ENCODE peak calls at places on chromosomes 3 and 15, in nine cellular contexts. One of them, this sample, is unnamed.

GRCh38 chr15:85764649-85765277 is 30.0 kb downstream of the KLHL25 start:
- DNase-seq in brain microvascular endothelial cell: no peak
- DNase-seq in hepatocyte: no peak
- DNase-seq in GM12865: no peak
- DNase-seq in cardiac fibroblast: peak; percentile 46
- DNase-seq in lung: no peak
- DNase-seq in heart left ventricle: no peak
- DNase-seq in endothelial cell of umbilical vein: no peak
- DNase-seq in transverse colon: no peak
- DNase-seq in this sample: no peak

GRCh38 chr3:9398715-9399708 is 1.6 kb downstream of the SETD5 start:
- DNase-seq in brain microvascular endothelial cell: peak; percentile 56
- DNase-seq in hepatocyte: peak; percentile 60
- DNase-seq in GM12865: peak; percentile 58
- DNase-seq in cardiac fibroblast: peak; percentile 59
- DNase-seq in lung: no peak
- DNase-seq in heart left ventricle: no peak
- DNase-seq in endothelial cell of umbilical vein: peak; percentile 65
- DNase-seq in transverse colon: no peak
- DNase-seq in this sample: no peak

GRCh38 chr3:71926242-71926560 is 141.3 kb upstream of the PROK2 start:
- DNase-seq in brain microvascular endothelial cell: no peak
- DNase-seq in hepatocyte: peak; percentile 77
- DNase-seq in GM12865: peak; percentile 69
- DNase-seq in cardiac fibroblast: peak; percentile 17
- DNase-seq in lung: peak; percentile 33
- DNase-seq in heart left ventricle: no peak
- DNase-seq in endothelial cell of umbilical vein: no peak
- DNase-seq in transverse colon: peak; percentile 50
- DNase-seq in this sample: no peak

GRCh38 chr3:59980576-59980975 is 930.8 kb upstream of the CFAP20DC start:
- DNase-seq in brain microvascular endothelial cell: no peak
- DNase-seq in hepatocyte: no peak
- DNase-seq in GM12865: no peak
- DNase-seq in cardiac fibroblast: no peak
- DNase-seq in lung: no peak
- DNase-seq in heart left ventricle: no peak
- DNase-seq in endothelial cell of umbilical vein: no peak
- DNase-seq in transverse colon: no peak
- DNase-seq in this sample: no peak

GRCh38 chr3:126263539-126263938 is 83.2 kb upstream of the ALDH1L1 start:
- DNase-seq in brain microvascular endothelial cell: no peak
- DNase-seq in hepatocyte: no peak
- DNase-seq in GM12865: no peak
- DNase-seq in cardiac fibroblast: no peak
- DNase-seq in lung: no peak
- DNase-seq in heart left ventricle: no peak
- DNase-seq in endothelial cell of umbilical vein: no peak
- DNase-seq in transverse colon: no peak
- DNase-seq in this sample: no peak

GRCh38 chr3:46924921-46925584 is 47.5 kb downstream of the PTH1R start:
- DNase-seq in brain microvascular endothelial cell: no peak
- DNase-seq in hepatocyte: no peak
- DNase-seq in GM12865: no peak
- DNase-seq in cardiac fibroblast: no peak
- DNase-seq in lung: no peak
- DNase-seq in heart left ventricle: no peak
- DNase-seq in endothelial cell of umbilical vein: no peak
- DNase-seq in transverse colon: peak; percentile 7
- DNase-seq in this sample: no peak

GRCh38 chr15:36658905-36659304 is 79.5 kb downstream of the CDIN1 start:
- DNase-seq in brain microvascular endothelial cell: no peak
- DNase-seq in hepatocyte: no peak
- DNase-seq in GM12865: no peak
- DNase-seq in cardiac fibroblast: no peak
- DNase-seq in lung: no peak
- DNase-seq in heart left ventricle: no peak
- DNase-seq in endothelial cell of umbilical vein: no peak
- DNase-seq in transverse colon: no peak
- DNase-seq in this sample: no peak

GRCh38 chr3:183212096-183212495 is 41.0 kb upstream of the B3GNT5 start:
- DNase-seq in brain microvascular endothelial cell: no peak
- DNase-seq in hepatocyte: no peak
- DNase-seq in GM12865: no peak
- DNase-seq in cardiac fibroblast: no peak
- DNase-seq in lung: no peak
- DNase-seq in heart left ventricle: no peak
- DNase-seq in endothelial cell of umbilical vein: no peak
- DNase-seq in transverse colon: no peak
- DNase-seq in this sample: no peak

GRCh38 chr3:112640333-112640863 is 545 bp downstream of the CCDC80 start:
- DNase-seq in brain microvascular endothelial cell: peak; percentile 77
- DNase-seq in hepatocyte: peak; percentile 54
- DNase-seq in GM12865: no peak
- DNase-seq in cardiac fibroblast: peak; percentile 77
- DNase-seq in lung: no peak
- DNase-seq in heart left ventricle: no peak
- DNase-seq in endothelial cell of umbilical vein: peak; percentile 73
- DNase-seq in transverse colon: no peak
- DNase-seq in this sample: peak; percentile 60

GRCh38 chr3:127954642-127955041 is 39.6 kb downstream of the KBTBD12 start:
- DNase-seq in brain microvascular endothelial cell: no peak
- DNase-seq in hepatocyte: no peak
- DNase-seq in GM12865: no peak
- DNase-seq in cardiac fibroblast: no peak
- DNase-seq in lung: no peak
- DNase-seq in heart left ventricle: peak; percentile 80
- DNase-seq in endothelial cell of umbilical vein: no peak
- DNase-seq in transverse colon: no peak
- DNase-seq in this sample: no peak

GRCh38 chr3:100141576-100141975 is 27.3 kb upstream of the FILIP1L start:
- DNase-seq in brain microvascular endothelial cell: no peak
- DNase-seq in hepatocyte: no peak
- DNase-seq in GM12865: no peak
- DNase-seq in cardiac fibroblast: no peak
- DNase-seq in lung: no peak
- DNase-seq in heart left ventricle: no peak
- DNase-seq in endothelial cell of umbilical vein: no peak
- DNase-seq in transverse colon: no peak
- DNase-seq in this sample: no peak

GRCh38 chr15:54518145-54518941 is 540.1 kb downstream of the UNC13C start:
- DNase-seq in brain microvascular endothelial cell: no peak
- DNase-seq in hepatocyte: peak; percentile 7
- DNase-seq in GM12865: peak; percentile 68
- DNase-seq in cardiac fibroblast: no peak
- DNase-seq in lung: no peak
- DNase-seq in heart left ventricle: no peak
- DNase-seq in endothelial cell of umbilical vein: no peak
- DNase-seq in transverse colon: no peak
- DNase-seq in this sample: no peak

GRCh38 chr3:150118219-150118618 is 147.5 kb upstream of the PFN2 start:
- DNase-seq in brain microvascular endothelial cell: no peak
- DNase-seq in hepatocyte: no peak
- DNase-seq in GM12865: no peak
- DNase-seq in cardiac fibroblast: no peak
- DNase-seq in lung: no peak
- DNase-seq in heart left ventricle: no peak
- DNase-seq in endothelial cell of umbilical vein: no peak
- DNase-seq in transverse colon: no peak
- DNase-seq in this sample: no peak

GRCh38 chr3:195068045-195068444 is 202.9 kb downstream of the XXYLT1 start:
- DNase-seq in brain microvascular endothelial cell: peak; percentile 6
- DNase-seq in hepatocyte: no peak
- DNase-seq in GM12865: no peak
- DNase-seq in cardiac fibroblast: no peak
- DNase-seq in lung: no peak
- DNase-seq in heart left ventricle: no peak
- DNase-seq in endothelial cell of umbilical vein: peak; percentile 59
- DNase-seq in transverse colon: no peak
- DNase-seq in this sample: no peak

GRCh38 chr3:22859618-22860017 is 343.5 kb upstream of the UBE2E2 start:
- DNase-seq in brain microvascular endothelial cell: no peak
- DNase-seq in hepatocyte: no peak
- DNase-seq in GM12865: no peak
- DNase-seq in cardiac fibroblast: no peak
- DNase-seq in lung: no peak
- DNase-seq in heart left ventricle: no peak
- DNase-seq in endothelial cell of umbilical vein: no peak
- DNase-seq in transverse colon: no peak
- DNase-seq in this sample: no peak

GRCh38 chr15:84826369-84826823 is 9.2 kb downstream of the ALPK3 start:
- DNase-seq in brain microvascular endothelial cell: no peak
- DNase-seq in hepatocyte: peak; percentile 44
- DNase-seq in GM12865: peak; percentile 46
- DNase-seq in cardiac fibroblast: peak; percentile 20
- DNase-seq in lung: no peak
- DNase-seq in heart left ventricle: peak; percentile 46
- DNase-seq in endothelial cell of umbilical vein: no peak
- DNase-seq in transverse colon: peak; percentile 50
- DNase-seq in this sample: no peak

GRCh38 chr3:115092220-115092791 is 54.8 kb downstream of the ZBTB20 start:
- DNase-seq in brain microvascular endothelial cell: peak; percentile 63
- DNase-seq in hepatocyte: peak; percentile 75
- DNase-seq in GM12865: peak; percentile 74
- DNase-seq in cardiac fibroblast: peak; percentile 81
- DNase-seq in lung: peak; percentile 49
- DNase-seq in heart left ventricle: peak; percentile 79
- DNase-seq in endothelial cell of umbilical vein: peak; percentile 70
- DNase-seq in transverse colon: peak; percentile 51
- DNase-seq in this sample: no peak

DNA sequence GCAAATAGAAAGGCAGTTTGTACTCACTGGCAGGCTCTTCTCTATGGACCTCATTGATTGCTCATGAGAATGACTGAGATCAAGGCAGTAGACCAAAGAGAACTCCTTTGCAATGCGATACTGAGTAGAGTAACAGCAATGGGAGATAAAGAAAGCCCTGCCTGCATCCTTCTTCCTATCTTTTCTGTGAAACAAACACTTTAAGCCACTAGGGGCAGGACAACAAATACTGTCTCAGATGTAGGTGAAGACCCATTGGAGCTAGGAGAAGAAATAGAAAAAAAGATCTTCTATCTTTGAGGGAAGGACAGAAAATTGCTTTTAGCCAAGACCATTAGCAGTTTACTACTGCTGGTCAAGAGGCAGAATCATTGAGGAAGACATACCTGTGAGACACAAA is 117.6 kb upstream of the IGSF10 start:
- DNase-seq in brain microvascular endothelial cell: no peak
- DNase-seq in hepatocyte: no peak
- DNase-seq in GM12865: no peak
- DNase-seq in cardiac fibroblast: no peak
- DNase-seq in lung: no peak
- DNase-seq in heart left ventricle: no peak
- DNase-seq in endothelial cell of umbilical vein: no peak
- DNase-seq in transverse colon: no peak
- DNase-seq in this sample: no peak
- TF ChIP-seq CTCF in brain microvascular endothelial cell: no peak
- TF ChIP-seq CTCF in hepatocyte: no peak
- TF ChIP-seq CTCF in GM12865: no peak
- TF ChIP-seq CTCF in cardiac fibroblast: no peak
- TF ChIP-seq CTCF in lung: no peak
- TF ChIP-seq CTCF in heart left ventricle: no peak
- TF ChIP-seq CTCF in endothelial cell of umbilical vein: no peak
- TF ChIP-seq CTCF in transverse colon: no peak
- TF ChIP-seq CTCF in this sample: no peak

GRCh38 chr15:79872358-79873017 is 24.3 kb downstream of the MTHFS start:
- DNase-seq in brain microvascular endothelial cell: peak; percentile 78
- DNase-seq in hepatocyte: no peak
- DNase-seq in GM12865: peak; percentile 44
- DNase-seq in cardiac fibroblast: peak; percentile 37
- DNase-seq in lung: no peak
- DNase-seq in heart left ventricle: no peak
- DNase-seq in endothelial cell of umbilical vein: no peak
- DNase-seq in transverse colon: no peak
- DNase-seq in this sample: no peak
- H3K4me3 ChIP-seq in brain microvascular endothelial cell: no peak overlapping the region
- H3K4me3 ChIP-seq in hepatocyte: no peak overlapping the region
- H3K4me3 ChIP-seq in GM12865: no peak overlapping the region
- H3K4me3 ChIP-seq in cardiac fibroblast: no peak overlapping the region
- H3K4me3 ChIP-seq in lung: no peak overlapping the region
- H3K4me3 ChIP-seq in heart left ventricle: no peak overlapping the region
- H3K4me3 ChIP-seq in endothelial cell of umbilical vein: no peak overlapping the region
- H3K4me3 ChIP-seq in transverse colon: no peak overlapping the region
- H3K4me3 ChIP-seq in this sample: no peak overlapping the region

DNA sequence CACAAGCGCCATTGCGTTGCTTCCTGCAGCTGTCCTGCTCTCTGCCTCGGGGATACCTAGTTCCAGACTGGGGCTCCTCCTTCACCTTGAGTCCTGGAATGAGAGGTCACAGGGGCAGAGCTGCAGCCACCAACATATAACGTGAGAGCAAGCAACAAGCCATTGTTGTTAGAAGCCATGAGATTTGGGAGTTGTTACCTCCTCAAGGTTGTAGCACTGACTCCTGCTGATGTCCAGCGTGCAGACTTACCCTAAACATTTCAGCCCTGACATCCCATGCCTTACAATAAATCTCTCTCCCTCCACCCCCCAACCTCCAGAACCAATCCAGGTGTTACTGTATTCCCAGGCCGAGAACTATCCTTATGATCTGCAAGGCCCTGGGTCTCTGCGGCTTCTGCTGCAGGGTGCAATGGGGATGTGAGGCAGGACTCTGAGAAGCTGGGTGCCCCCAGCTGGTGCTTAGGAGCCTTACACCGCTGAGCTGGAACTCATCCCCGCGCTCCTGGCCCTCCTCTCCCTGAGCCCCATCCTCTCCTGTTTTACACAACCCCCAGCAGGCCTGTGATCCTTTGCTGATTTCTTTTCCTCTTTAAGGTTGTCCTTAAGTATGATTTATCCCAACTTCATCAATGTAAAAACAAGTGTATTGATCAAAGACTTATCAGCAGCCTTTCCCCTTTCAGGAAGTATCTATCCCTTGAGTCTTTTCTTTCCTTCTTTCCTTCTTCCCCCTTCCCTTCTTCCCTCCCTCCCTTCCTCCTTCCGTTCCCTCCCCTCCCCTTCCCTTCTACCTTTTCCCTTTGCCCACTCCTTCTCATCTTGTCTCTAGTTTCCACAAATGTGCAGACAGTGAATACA is 84.2 kb upstream of the ABHD2 start:
- DNase-seq in brain microvascular endothelial cell: peak; percentile 58
- DNase-seq in hepatocyte: peak; percentile 83
- DNase-seq in GM12865: peak; percentile 39
- DNase-seq in cardiac fibroblast: peak; percentile 79
- DNase-seq in lung: no peak
- DNase-seq in heart left ventricle: peak; percentile 62
- DNase-seq in endothelial cell of umbilical vein: peak; percentile 8
- DNase-seq in transverse colon: no peak
- DNase-seq in this sample: no peak
- TF ChIP-seq CTCF in brain microvascular endothelial cell: peak; percentile 80
- TF ChIP-seq CTCF in hepatocyte: peak; percentile 60
- TF ChIP-seq CTCF in GM12865: peak; percentile 28
- TF ChIP-seq CTCF in cardiac fibroblast: peak; percentile 74
- TF ChIP-seq CTCF in lung: no peak
- TF ChIP-seq CTCF in heart left ventricle: peak; percentile 66
- TF ChIP-seq CTCF in endothelial cell of umbilical vein: peak; percentile 38
- TF ChIP-seq CTCF in transverse colon: no peak
- TF ChIP-seq CTCF in this sample: peak; percentile 51

DNA sequence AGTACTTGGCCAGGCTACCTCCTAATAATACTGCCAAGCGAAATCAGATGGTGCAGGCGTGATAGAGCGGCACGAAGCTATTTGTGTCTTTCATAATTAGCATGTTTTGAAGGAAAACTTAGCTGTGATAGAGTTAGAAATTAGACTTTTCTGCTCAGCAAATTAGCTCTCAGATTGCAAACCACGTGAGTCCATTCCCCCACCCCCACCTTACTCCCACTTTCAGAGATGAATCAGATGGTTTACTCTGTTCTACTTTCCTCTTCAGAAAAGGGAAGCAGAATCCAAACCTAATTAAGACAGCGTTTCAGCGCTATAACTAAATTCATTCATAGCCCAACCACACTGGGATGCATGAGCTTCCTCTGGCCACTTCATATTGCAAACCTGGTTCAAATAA is 214.6 kb downstream of the SLCO3A1 start:
- DNase-seq in brain microvascular endothelial cell: no peak
- DNase-seq in hepatocyte: no peak
- DNase-seq in GM12865: peak; percentile 18
- DNase-seq in cardiac fibroblast: no peak
- DNase-seq in lung: no peak
- DNase-seq in heart left ventricle: no peak
- DNase-seq in endothelial cell of umbilical vein: no peak
- DNase-seq in transverse colon: no peak
- DNase-seq in this sample: no peak
- H3K4me3 ChIP-seq in brain microvascular endothelial cell: no peak overlapping the region
- H3K4me3 ChIP-seq in hepatocyte: no peak overlapping the region
- H3K4me3 ChIP-seq in GM12865: no peak overlapping the region
- H3K4me3 ChIP-seq in cardiac fibroblast: no peak overlapping the region
- H3K4me3 ChIP-seq in lung: no peak overlapping the region
- H3K4me3 ChIP-seq in heart left ventricle: no peak overlapping the region
- H3K4me3 ChIP-seq in endothelial cell of umbilical vein: no peak overlapping the region
- H3K4me3 ChIP-seq in transverse colon: no peak overlapping the region
- H3K4me3 ChIP-seq in this sample: no peak overlapping the region

This sample was measured in BJ.